ENCODE peak calls at places on chromosomes 2 and 18, in seven cellular contexts. W is NCI-H2171 treated with DMSO at 0.1 percent for 48 hours; M is KBM-7; Q is heart left ventricle; I is NCI-H1092; O is stimulated activated CD4-positive, alpha-beta T cell treated with anti-CD3 and anti-CD28 coated beads, Interleukin-15, amount 100 ng/mL, for 1 hour; D is tibial nerve. H is an unnamed sample.

GRCh38 chr2:163644238-163644637 is 91.6 kb downstream of the FIGN start:
- DNase-seq in I (no peak), W (no peak), Q (no peak), D (no peak), O (no peak), M (no peak), H (no peak)

GRCh38 chr2:233079473-233079877 is 19.3 kb downstream of the INPP5D start:
- DNase-seq in Q (no peak), W (no peak), I (no peak), D (no peak), O (no peak), M (peak; percentile 50), H (no peak)

GRCh38 chr2:69619725-69620124 is 23.8 kb downstream of the AAK1 start:
- DNase-seq in O (no peak), M (peak; percentile 93), Q (no peak), W (no peak), D (no peak), I (no peak), H (no peak)

GRCh38 chr18:12423820-12424219 is 16.1 kb downstream of the PRELID3A start:
- DNase-seq in M (no peak), I (no peak), D (no peak), W (peak; percentile 83), O (no peak), Q (no peak), H (no peak)

GRCh38 chr18:6878881-6879280 is 149.4 kb downstream of the ARHGAP28 start:
- DNase-seq in Q (no peak), D (no peak), O (no peak), I (no peak), M (no peak), W (no peak), H (no peak)

GRCh38 chr2:107467414-107467813 is 359.3 kb upstream of the RGPD4 start:
- DNase-seq in W (no peak), I (no peak), Q (no peak), M (no peak), O (no peak), D (no peak), H (no peak)

GRCh38 chr2:105919826-105920225 is 175.1 kb downstream of the NCK2 start:
- DNase-seq in Q (no peak), O (peak; percentile 20), M (peak; percentile 50), I (no peak), W (no peak), D (no peak), H (peak; percentile 61)

GRCh38 chr18:8668381-8668780 is 37.0 kb upstream of the MTCL1 start:
- DNase-seq in O (no peak), I (no peak), W (no peak), D (no peak), M (no peak), Q (no peak), H (no peak)

GRCh38 chr18:23495723-23496440 is 7.4 kb upstream of the RMC1 start:
- DNase-seq in D (no peak), I (peak; percentile 36), W (no peak), O (no peak), M (no peak), Q (peak; percentile 77), H (no peak)

H was measured in fibroblast of pulmonary artery.